ENCODE peak calls at places on chromosomes 7 and 10, in nine cellular contexts. F is CD8-positive, alpha-beta memory T cell; V is fibroblast of mammary gland; G is CD8-positive, alpha-beta T cell; K is cardiac fibroblast; I is lower lobe of right lung; B is mesothelial cell of epicardium; J is BE2C; Q is RCC 7860. S is an unnamed sample.

GRCh38 chr10:75788394-75789205 is 357.2 kb downstream of the LRMDA start:
- DNase-seq in V (peak; percentile 85), B (no peak), K (peak; percentile 82), I (no peak), J (no peak), F (no peak), Q (no peak), G (no peak), S (peak; percentile 67)

GRCh38 chr10:116263870-116264269 is 9.1 kb downstream of the GFRA1 start:
- DNase-seq in V (no peak), J (no peak), F (no peak), G (no peak), Q (peak; percentile 50), B (no peak), K (no peak), I (no peak), S (no peak)

GRCh38 chr7:86574006-86574405 is 69.7 kb upstream of the GRM3 start:
- DNase-seq in I (no peak), F (no peak), G (no peak), J (no peak), K (no peak), Q (no peak), V (no peak), B (no peak), S (no peak)

GRCh38 chr7:107234436-107234835 is 65.6 kb downstream of the HBP1 start:
- DNase-seq in V (no peak), G (no peak), B (no peak), F (no peak), J (no peak), Q (no peak), I (no peak), K (no peak), S (no peak)

GRCh38 chr10:94992811-94993210 is 54.4 kb downstream of the CYP2C9 start:
- DNase-seq in Q (no peak), I (no peak), B (no peak), G (no peak), F (no peak), J (no peak), V (no peak), K (no peak), S (no peak)

GRCh38 chr7:1853619-1854520 is 183.8 kb downstream of the ELFN1 start:
- DNase-seq in J (peak; percentile 56), V (no peak), K (no peak), F (peak; percentile 34), G (peak; percentile 16), B (peak; percentile 38), Q (no peak), I (peak; percentile 34), S (no peak)

GRCh38 chr7:130350945-130351663 is 6.5 kb downstream of the CPA5 start:
- DNase-seq in J (no peak), G (no peak), Q (no peak), I (no peak), V (peak; percentile 46), K (no peak), B (no peak), F (no peak), S (no peak)

GRCh38 chr7:14368285-14368684 is 378.8 kb upstream of the ETV1 start:
- DNase-seq in V (no peak), G (no peak), Q (no peak), F (no peak), I (no peak), K (no peak), J (no peak), B (no peak), S (no peak)

GRCh38 chr10:59967079-59967478 is 60.7 kb upstream of the CCDC6 start:
- DNase-seq in B (no peak), J (no peak), I (no peak), V (no peak), Q (no peak), G (no peak), K (no peak), F (no peak), S (no peak)

GRCh38 chr7:107180378-107180777 is 11.6 kb downstream of the HBP1 start:
- DNase-seq in Q (peak; percentile 51), V (peak; percentile 84), B (no peak), I (no peak), K (peak; percentile 93), J (peak; percentile 25), F (peak; percentile 81), G (peak; percentile 72), S (peak; percentile 89)

GRCh38 chr7:13109201-13109600 is 421.8 kb downstream of the ARL4A start:
- DNase-seq in Q (no peak), B (no peak), G (no peak), I (peak; percentile 28), K (no peak), J (no peak), F (no peak), V (no peak), S (no peak)

GRCh38 chr10:115355162-115355760 is 262.1 kb downstream of the ATRNL1 start:
- DNase-seq in K (peak; percentile 77), F (no peak), J (peak; percentile 48), I (no peak), B (no peak), G (no peak), Q (peak; percentile 55), V (peak; percentile 71), S (peak; percentile 66)

GRCh38 chr7:139948167-139948566 is 114.6 kb downstream of the PARP12 start:
- DNase-seq in G (no peak), K (no peak), V (no peak), J (no peak), F (no peak), Q (no peak), I (no peak), B (no peak), S (no peak)

GRCh38 chr10:71601273-71601672 is 118.3 kb downstream of the C10orf105 start:
- DNase-seq in I (no peak), G (no peak), Q (no peak), K (no peak), J (no peak), V (no peak), B (no peak), F (no peak), S (no peak)

GRCh38 chr7:2611921-2612320 is 19.9 kb upstream of the TTYH3 start:
- DNase-seq in I (no peak), F (no peak), B (no peak), G (no peak), J (no peak), K (no peak), V (no peak), Q (no peak), S (no peak)

GRCh38 chr10:50508315-50509051 is 115.3 kb downstream of the SGMS1 start:
- DNase-seq in B (no peak), I (no peak), K (no peak), F (peak; percentile 69), V (no peak), G (peak; percentile 55), Q (no peak), J (no peak), S (no peak)

GRCh38 chr7:122183106-122183505 is 39.1 kb upstream of the AASS start:
- DNase-seq in I (no peak), J (no peak), K (no peak), G (no peak), F (no peak), Q (no peak), V (no peak), B (no peak), S (no peak)

GRCh38 chr10:77773631-77774426 is 136.2 kb upstream of the KCNMA1 start:
- DNase-seq in B (no peak), I (no peak), G (no peak), V (no peak), K (no peak), Q (no peak), F (no peak), J (no peak), S (no peak)